ENCODE peak calls at places on chromosomes 13 and 19, in ten cellular contexts. One of them, this sample, is unnamed.

GRCh38 chr13:70162141-70162540 is 53.9 kb upstream of the KLHL1 start:
- DNase-seq in thoracic aorta: no peak
- DNase-seq in A549: no peak
- DNase-seq in heart left ventricle: no peak
- DNase-seq in cardiac muscle cell: no peak
- DNase-seq in CD8-positive, alpha-beta memory T cell: no peak
- DNase-seq in GM23248: no peak
- DNase-seq in naive thymus-derived CD4-positive, alpha-beta T cell: no peak
- DNase-seq in tibial nerve: no peak
- DNase-seq in IMR-90: no peak
- DNase-seq in this sample: no peak

GRCh38 chr13:40922437-40923040 is 96.6 kb downstream of the ELF1 start:
- DNase-seq in cardiac muscle cell: peak
- DNase-seq in tibial nerve: no peak
- DNase-seq in heart left ventricle: no peak
- DNase-seq in thoracic aorta: no peak
- DNase-seq in IMR-90: no peak
- DNase-seq in naive thymus-derived CD4-positive, alpha-beta T cell: no peak
- DNase-seq in A549: no peak
- DNase-seq in GM23248: no peak
- DNase-seq in CD8-positive, alpha-beta memory T cell: no peak
- DNase-seq in this sample: peak

GRCh38 chr13:113162783-113163685 is 4.6 kb downstream of the PROZ start:
- DNase-seq in CD8-positive, alpha-beta memory T cell: no peak
- DNase-seq in IMR-90: no peak
- DNase-seq in A549: no peak
- DNase-seq in thoracic aorta: no peak
- DNase-seq in cardiac muscle cell: no peak
- DNase-seq in GM23248: no peak
- DNase-seq in naive thymus-derived CD4-positive, alpha-beta T cell: no peak
- DNase-seq in tibial nerve: no peak
- DNase-seq in heart left ventricle: no peak
- DNase-seq in this sample: no peak

GRCh38 chr19:17306285-17306714 is 628 bp downstream of the MRPL34 start:
- DNase-seq in CD8-positive, alpha-beta memory T cell: no peak
- DNase-seq in naive thymus-derived CD4-positive, alpha-beta T cell: no peak
- DNase-seq in A549: no peak
- DNase-seq in tibial nerve: no peak
- DNase-seq in cardiac muscle cell: no peak
- DNase-seq in thoracic aorta: no peak
- DNase-seq in GM23248: no peak
- DNase-seq in IMR-90: no peak
- DNase-seq in heart left ventricle: no peak
- DNase-seq in this sample: no peak

GRCh38 chr13:110593430-110594130 is 21.8 kb upstream of the NAXD start:
- DNase-seq in CD8-positive, alpha-beta memory T cell: no peak
- DNase-seq in GM23248: peak
- DNase-seq in tibial nerve: peak
- DNase-seq in A549: peak
- DNase-seq in cardiac muscle cell: peak
- DNase-seq in IMR-90: peak
- DNase-seq in naive thymus-derived CD4-positive, alpha-beta T cell: peak
- DNase-seq in heart left ventricle: no peak
- DNase-seq in thoracic aorta: no peak
- DNase-seq in this sample: no peak

GRCh38 chr19:39125199-39125553 is 410 bp upstream of the PAK4 start:
- DNase-seq in heart left ventricle: no peak
- DNase-seq in tibial nerve: no peak
- DNase-seq in A549: no peak
- DNase-seq in GM23248: no peak
- DNase-seq in CD8-positive, alpha-beta memory T cell: no peak
- DNase-seq in thoracic aorta: no peak
- DNase-seq in naive thymus-derived CD4-positive, alpha-beta T cell: no peak
- DNase-seq in IMR-90: no peak
- DNase-seq in cardiac muscle cell: no peak
- DNase-seq in this sample: no peak

GRCh38 chr13:63209330-63210017 is 1793.8 kb upstream of the PCDH20 start:
- DNase-seq in IMR-90: peak
- DNase-seq in A549: no peak
- DNase-seq in thoracic aorta: no peak
- DNase-seq in naive thymus-derived CD4-positive, alpha-beta T cell: no peak
- DNase-seq in cardiac muscle cell: no peak
- DNase-seq in GM23248: no peak
- DNase-seq in CD8-positive, alpha-beta memory T cell: no peak
- DNase-seq in heart left ventricle: no peak
- DNase-seq in tibial nerve: no peak
- DNase-seq in this sample: no peak

GRCh38 chr19:47032171-47032811 is 12.7 kb downstream of the NPAS1 start:
- DNase-seq in heart left ventricle: no peak
- DNase-seq in cardiac muscle cell: peak
- DNase-seq in CD8-positive, alpha-beta memory T cell: peak
- DNase-seq in GM23248: peak
- DNase-seq in naive thymus-derived CD4-positive, alpha-beta T cell: peak
- DNase-seq in A549: peak
- DNase-seq in IMR-90: no peak
- DNase-seq in tibial nerve: no peak
- DNase-seq in thoracic aorta: no peak
- DNase-seq in this sample: peak

GRCh38 chr19:19540707-19541515 is 2.8 kb downstream of the CILP2 start:
- DNase-seq in IMR-90: no peak
- DNase-seq in CD8-positive, alpha-beta memory T cell: peak
- DNase-seq in GM23248: peak
- DNase-seq in cardiac muscle cell: peak
- DNase-seq in A549: no peak
- DNase-seq in thoracic aorta: no peak
- DNase-seq in heart left ventricle: no peak
- DNase-seq in tibial nerve: no peak
- DNase-seq in naive thymus-derived CD4-positive, alpha-beta T cell: peak
- DNase-seq in this sample: no peak

DNA sequence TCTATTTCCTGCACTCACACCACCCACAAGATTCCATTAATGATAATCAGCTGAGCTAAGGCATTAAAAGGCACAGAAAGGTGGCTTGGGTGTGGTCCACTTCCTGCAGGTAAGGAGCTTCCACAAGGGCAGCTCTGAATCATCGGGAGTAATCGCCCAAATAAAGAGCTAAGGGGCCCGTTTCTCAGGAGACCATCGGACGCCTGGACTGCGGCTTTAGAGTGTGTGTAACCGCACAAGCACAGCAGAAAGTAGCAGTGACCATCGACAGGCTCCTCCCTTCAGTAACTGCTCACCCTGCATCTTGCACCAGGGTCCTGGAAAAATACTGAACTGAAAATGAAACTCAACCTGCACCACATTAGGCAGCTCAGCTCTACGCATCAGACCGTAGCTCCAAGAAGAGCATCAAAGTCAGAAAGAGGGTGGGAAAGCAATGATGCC is 6.0 kb downstream of the STK24 start:
- DNase-seq in heart left ventricle: no peak
- DNase-seq in GM23248: no peak
- DNase-seq in naive thymus-derived CD4-positive, alpha-beta T cell: no peak
- DNase-seq in CD8-positive, alpha-beta memory T cell: peak
- DNase-seq in IMR-90: no peak
- DNase-seq in A549: no peak
- DNase-seq in cardiac muscle cell: no peak
- DNase-seq in thoracic aorta: no peak
- DNase-seq in tibial nerve: no peak
- DNase-seq in this sample: no peak
- H3K27ac ChIP-seq in heart left ventricle: no peak
- H3K27ac ChIP-seq in GM23248: peak
- H3K27ac ChIP-seq in naive thymus-derived CD4-positive, alpha-beta T cell: peak
- H3K27ac ChIP-seq in CD8-positive, alpha-beta memory T cell: peak
- H3K27ac ChIP-seq in IMR-90: no peak
- H3K27ac ChIP-seq in A549: peak
- H3K27ac ChIP-seq in cardiac muscle cell: peak
- H3K27ac ChIP-seq in thoracic aorta: no peak
- H3K27ac ChIP-seq in tibial nerve: peak
- H3K27ac ChIP-seq in this sample: no peak

DNA sequence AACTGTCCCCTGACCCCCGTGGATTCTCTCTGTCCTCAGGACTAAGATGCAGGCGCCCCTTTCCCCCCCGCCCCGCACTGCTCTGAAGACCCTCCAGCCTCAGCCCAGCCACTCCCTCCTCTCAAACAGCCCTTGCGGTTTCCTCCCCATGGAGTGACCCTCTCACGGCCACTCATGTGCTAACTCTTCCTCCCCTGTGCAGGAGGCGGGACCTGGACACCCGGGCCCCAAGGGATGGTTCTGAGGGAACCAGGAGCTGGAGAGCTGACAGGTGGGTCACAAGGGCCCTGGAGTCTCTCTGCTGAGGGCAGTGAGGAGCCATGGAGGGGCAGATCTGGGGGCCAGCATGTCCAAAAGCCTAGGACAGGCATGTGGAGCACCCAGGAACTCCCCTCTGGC is 1.9 kb downstream of the ISOC2 start:
- DNase-seq in tibial nerve: no peak
- DNase-seq in IMR-90: no peak
- DNase-seq in GM23248: no peak
- DNase-seq in CD8-positive, alpha-beta memory T cell: no peak
- DNase-seq in cardiac muscle cell: no peak
- DNase-seq in thoracic aorta: no peak
- DNase-seq in heart left ventricle: no peak
- DNase-seq in naive thymus-derived CD4-positive, alpha-beta T cell: no peak
- DNase-seq in A549: no peak
- DNase-seq in this sample: no peak
- H3K27ac ChIP-seq in tibial nerve: peak
- H3K27ac ChIP-seq in IMR-90: no peak
- H3K27ac ChIP-seq in GM23248: no peak
- H3K27ac ChIP-seq in CD8-positive, alpha-beta memory T cell: peak
- H3K27ac ChIP-seq in cardiac muscle cell: no peak
- H3K27ac ChIP-seq in thoracic aorta: no peak
- H3K27ac ChIP-seq in heart left ventricle: peak
- H3K27ac ChIP-seq in naive thymus-derived CD4-positive, alpha-beta T cell: no peak
- H3K27ac ChIP-seq in A549: no peak
- H3K27ac ChIP-seq in this sample: peak

GRCh38 chr19:12364391-12365093 is 941 bp downstream of the ZNF442 start:
- DNase-seq in CD8-positive, alpha-beta memory T cell: no peak
- DNase-seq in A549: no peak
- DNase-seq in thoracic aorta: no peak
- DNase-seq in heart left ventricle: peak
- DNase-seq in IMR-90: peak
- DNase-seq in cardiac muscle cell: peak
- DNase-seq in tibial nerve: peak
- DNase-seq in naive thymus-derived CD4-positive, alpha-beta T cell: peak
- DNase-seq in GM23248: peak
- DNase-seq in this sample: peak
- H3K27ac ChIP-seq in CD8-positive, alpha-beta memory T cell: peak
- H3K27ac ChIP-seq in A549: no peak
- H3K27ac ChIP-seq in thoracic aorta: peak
- H3K27ac ChIP-seq in heart left ventricle: peak
- H3K27ac ChIP-seq in IMR-90: peak
- H3K27ac ChIP-seq in cardiac muscle cell: peak
- H3K27ac ChIP-seq in tibial nerve: peak
- H3K27ac ChIP-seq in naive thymus-derived CD4-positive, alpha-beta T cell: peak
- H3K27ac ChIP-seq in GM23248: peak
- H3K27ac ChIP-seq in this sample: peak

GRCh38 chr19:45117167-45117594 is 24.2 kb downstream of the PPP1R37 start:
- DNase-seq in thoracic aorta: no peak
- DNase-seq in tibial nerve: no peak
- DNase-seq in cardiac muscle cell: peak
- DNase-seq in naive thymus-derived CD4-positive, alpha-beta T cell: peak
- DNase-seq in heart left ventricle: no peak
- DNase-seq in CD8-positive, alpha-beta memory T cell: no peak
- DNase-seq in A549: no peak
- DNase-seq in IMR-90: peak
- DNase-seq in GM23248: peak
- DNase-seq in this sample: no peak

GRCh38 chr19:45112111-45112827 is 19.3 kb downstream of the PPP1R37 start:
- DNase-seq in heart left ventricle: no peak
- DNase-seq in A549: no peak
- DNase-seq in tibial nerve: no peak
- DNase-seq in GM23248: no peak
- DNase-seq in thoracic aorta: no peak
- DNase-seq in IMR-90: no peak
- DNase-seq in cardiac muscle cell: no peak
- DNase-seq in CD8-positive, alpha-beta memory T cell: no peak
- DNase-seq in naive thymus-derived CD4-positive, alpha-beta T cell: no peak
- DNase-seq in this sample: no peak

GRCh38 chr19:45113628-45114027 is 20.6 kb downstream of the PPP1R37 start:
- DNase-seq in A549: no peak
- DNase-seq in naive thymus-derived CD4-positive, alpha-beta T cell: no peak
- DNase-seq in thoracic aorta: no peak
- DNase-seq in CD8-positive, alpha-beta memory T cell: no peak
- DNase-seq in GM23248: no peak
- DNase-seq in heart left ventricle: no peak
- DNase-seq in tibial nerve: no peak
- DNase-seq in cardiac muscle cell: no peak
- DNase-seq in IMR-90: no peak
- DNase-seq in this sample: no peak

GRCh38 chr19:45115809-45116615 is 23.0 kb downstream of the PPP1R37 start:
- DNase-seq in CD8-positive, alpha-beta memory T cell: no peak
- DNase-seq in thoracic aorta: no peak
- DNase-seq in GM23248: no peak
- DNase-seq in tibial nerve: no peak
- DNase-seq in cardiac muscle cell: no peak
- DNase-seq in A549: no peak
- DNase-seq in heart left ventricle: no peak
- DNase-seq in IMR-90: no peak
- DNase-seq in naive thymus-derived CD4-positive, alpha-beta T cell: no peak
- DNase-seq in this sample: no peak

DNA sequence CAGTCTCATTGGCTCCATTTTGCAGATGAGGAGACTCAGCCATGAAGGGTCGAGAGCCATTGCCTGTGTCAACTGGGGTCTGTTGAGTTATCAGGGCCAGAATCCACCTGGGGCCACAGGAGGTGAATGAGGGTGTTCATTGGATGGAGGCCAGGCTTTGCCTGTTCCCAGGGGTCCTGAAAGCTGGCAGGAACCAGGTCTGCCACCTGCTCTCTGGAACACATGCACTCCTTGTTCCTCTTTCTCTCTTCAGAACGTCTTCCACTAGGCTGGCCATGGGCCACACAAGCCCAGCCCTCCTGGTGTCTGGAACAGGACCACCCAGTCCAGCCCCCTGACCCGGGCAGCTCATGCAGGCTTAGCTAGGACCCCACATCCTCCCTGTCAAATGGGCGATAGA is 21.1 kb downstream of the PPP1R37 start:
- DNase-seq in cardiac muscle cell: no peak
- DNase-seq in A549: no peak
- DNase-seq in CD8-positive, alpha-beta memory T cell: no peak
- DNase-seq in thoracic aorta: no peak
- DNase-seq in naive thymus-derived CD4-positive, alpha-beta T cell: no peak
- DNase-seq in IMR-90: no peak
- DNase-seq in GM23248: no peak
- DNase-seq in tibial nerve: no peak
- DNase-seq in heart left ventricle: no peak
- DNase-seq in this sample: no peak
- H3K27ac ChIP-seq in cardiac muscle cell: no peak
- H3K27ac ChIP-seq in A549: no peak
- H3K27ac ChIP-seq in CD8-positive, alpha-beta memory T cell: no peak
- H3K27ac ChIP-seq in thoracic aorta: no peak
- H3K27ac ChIP-seq in naive thymus-derived CD4-positive, alpha-beta T cell: no peak
- H3K27ac ChIP-seq in IMR-90: no peak
- H3K27ac ChIP-seq in GM23248: no peak
- H3K27ac ChIP-seq in tibial nerve: no peak
- H3K27ac ChIP-seq in heart left ventricle: no peak
- H3K27ac ChIP-seq in this sample: no peak